ENCODE peak calls at places on chromosomes 7 and 10, in six cellular contexts. Q is A549, J is NB4, O is endothelial cell of umbilical vein, B is GM12878, V is K562. Y is an unnamed sample.

GRCh38 chr7:158388072-158388471 is 199.6 kb downstream of the PTPRN2 start:
- DNase-seq in J (no peak), O (no peak), B (no peak), Q (no peak), V (no peak), Y (no peak)

GRCh38 chr7:73822319-73823173 is 8.2 kb upstream of the CLDN4 start:
- DNase-seq in B (no peak), V (peak), O (no peak), J (no peak), Q (peak), Y (peak)

GRCh38 chr7:152074673-152075072 is 49.2 kb downstream of the GALNT11 start:
- DNase-seq in J (no peak), Q (no peak), B (no peak), O (no peak), V (no peak), Y (peak)

GRCh38 chr7:4830176-4830575 is 31.7 kb downstream of the PAPOLB start:
- DNase-seq in Q (peak), J (peak), O (peak), B (peak), V (peak), Y (peak)

GRCh38 chr10:93123766-93124165 is 50.1 kb downstream of the CYP26A1 start:
- DNase-seq in Q (no peak), V (no peak), J (no peak), O (no peak), B (no peak), Y (no peak)

GRCh38 chr10:34861293-34862004 is 46.4 kb upstream of the PARD3 start:
- DNase-seq in B (no peak), V (no peak), J (peak), O (no peak), Q (peak), Y (peak)

GRCh38 chr7:100972002-100972347 is 2.6 kb downstream of the MUC12 start:
- DNase-seq in V (no peak), O (no peak), J (no peak), Q (no peak), B (no peak), Y (no peak)

GRCh38 chr7:24227068-24227467 is 56.9 kb upstream of the NPY start:
- DNase-seq in Q (no peak), J (no peak), B (peak), V (no peak), O (no peak), Y (no peak)

GRCh38 chr7:42065942-42066341 is 171.1 kb downstream of the GLI3 start:
- DNase-seq in J (no peak), O (no peak), Q (no peak), V (no peak), B (no peak), Y (no peak)

GRCh38 chr7:26880852-26881251 is 16.5 kb upstream of the SKAP2 start:
- DNase-seq in V (no peak), Q (no peak), B (no peak), O (no peak), J (no peak), Y (no peak)

GRCh38 chr7:2805213-2806003 is 38.7 kb downstream of the GNA12 start:
- DNase-seq in V (peak), O (no peak), J (no peak), B (no peak), Q (no peak), Y (peak)

GRCh38 chr10:69657866-69658265 is 27.8 kb downstream of the FAM241B start:
- DNase-seq in J (no peak), O (no peak), V (no peak), B (no peak), Q (no peak), Y (no peak)

GRCh38 chr7:98203261-98203963 is 7.8 kb upstream of the BHLHA15 start:
- DNase-seq in J (no peak), O (no peak), V (no peak), Q (no peak), B (no peak), Y (no peak)

GRCh38 chr7:55569797-55570196 is 2.5 kb downstream of the VOPP1 start:
- DNase-seq in B (no peak), O (no peak), J (no peak), V (no peak), Q (no peak), Y (no peak)

GRCh38 chr10:70743879-70744278 is 41.3 kb downstream of the TBATA start:
- DNase-seq in J (no peak), B (no peak), V (peak), Q (no peak), O (no peak), Y (no peak)

GRCh38 chr10:98382691-98383101 is 32.3 kb downstream of the PYROXD2 start:
- DNase-seq in O (no peak), Q (no peak), J (no peak), B (no peak), V (no peak), Y (no peak)

GRCh38 chr10:116238036-116238435 is 35.0 kb downstream of the GFRA1 start:
- DNase-seq in O (no peak), J (no peak), B (no peak), V (no peak), Q (no peak), Y (no peak)

GRCh38 chr10:68047088-68047487 is 28.0 kb downstream of the HERC4 start:
- DNase-seq in J (no peak), B (no peak), V (no peak), O (no peak), Q (no peak), Y (no peak)

GRCh38 chr7:19376591-19376990 is 231.4 kb upstream of the FERD3L start:
- DNase-seq in Q (no peak), O (no peak), V (no peak), J (peak), B (no peak), Y (no peak)

GRCh38 chr10:47047577-47048532 is 136.6 kb downstream of the PTPN20 start:
- DNase-seq in O (peak), B (no peak), V (peak), J (peak), Q (peak), Y (peak)

GRCh38 chr7:30159698-30160143 is 24.9 kb downstream of the MTURN start:
- DNase-seq in B (no peak), O (no peak), J (peak), Q (peak), V (peak), Y (peak)

GRCh38 chr10:20181408-20181807 is 365.2 kb downstream of the PLXDC2 start:
- DNase-seq in J (no peak), O (no peak), B (no peak), V (no peak), Q (no peak), Y (no peak)

GRCh38 chr7:141231018-141231792 is 157.3 kb downstream of the TMEM178B start:
- DNase-seq in Q (peak), O (no peak), B (no peak), V (peak), J (peak), Y (peak)

GRCh38 chr10:1577371-1577770 is 160.0 kb downstream of the ADARB2 start:
- DNase-seq in Q (no peak), J (no peak), V (no peak), B (no peak), O (no peak), Y (no peak)

GRCh38 chr10:74078037-74078436 is 72.6 kb downstream of the AP3M1 start:
- DNase-seq in Q (peak), B (peak), V (no peak), J (peak), O (peak), Y (no peak)

GRCh38 chr7:107995184-107996071 is 7.5 kb downstream of the LAMB1 start:
- DNase-seq in V (peak), J (no peak), O (peak), Q (peak), B (no peak), Y (peak)

GRCh38 chr7:19390795-19391194 is 245.6 kb upstream of the FERD3L start:
- DNase-seq in B (no peak), V (no peak), O (no peak), J (no peak), Q (no peak), Y (no peak)

GRCh38 chr10:120429395-120429794 is 27.6 kb upstream of the PLPP4 start:
- DNase-seq in B (no peak), O (no peak), J (no peak), Q (no peak), V (no peak), Y (no peak)

GRCh38 chr10:88693392-88694020 is 12.5 kb upstream of the LIPK start:
- DNase-seq in Q (peak), J (no peak), O (peak), B (no peak), V (no peak), Y (no peak)

GRCh38 chr7:143296686-143297085 is 8.5 kb downstream of the CASP2 start:
- DNase-seq in V (no peak), Q (no peak), J (no peak), O (peak), B (no peak), Y (no peak)

GRCh38 chr7:103524042-103524907 is 78.3 kb upstream of the SLC26A5 start:
- DNase-seq in J (peak), V (peak), B (no peak), O (peak), Q (peak), Y (peak)

GRCh38 chr7:116328161-116328560 is 117.8 kb downstream of the TES start:
- DNase-seq in O (no peak), J (no peak), Q (no peak), B (no peak), V (no peak), Y (no peak)

GRCh38 chr10:76550806-76551205 is 1086.8 kb downstream of the KCNMA1 start:
- DNase-seq in V (no peak), Q (no peak), O (no peak), B (no peak), J (no peak), Y (no peak)

GRCh38 chr7:75740846-75741497 is 2.2 kb upstream of the HIP1 start:
- DNase-seq in J (peak), Q (peak), V (peak), B (peak), O (no peak), Y (peak)

GRCh38 chr7:134034652-134035051 is 92.5 kb upstream of the LRGUK start:
- DNase-seq in B (no peak), Q (peak), V (no peak), J (no peak), O (no peak), Y (peak)

GRCh38 chr7:25289522-25289921 is 61.2 kb upstream of the NPVF start:
- DNase-seq in V (no peak), J (no peak), B (no peak), O (no peak), Q (no peak), Y (no peak)

GRCh38 chr7:155711081-155711480 is 66.6 kb downstream of the RBM33 start:
- DNase-seq in J (no peak), Q (no peak), V (no peak), B (no peak), O (no peak), Y (no peak)
- TF ChIP-seq MYC in J (no peak), Q (no peak), V (no peak), B (no peak), O (no peak), Y (no peak)

GRCh38 chr10:102410427-102411073 is 8.0 kb downstream of the PSD start:
- DNase-seq in Q (no peak), O (no peak), V (no peak), B (no peak), J (no peak), Y (no peak)
- TF ChIP-seq MYC in Q (no peak), O (no peak), V (no peak), B (no peak), J (no peak), Y (no peak)

GRCh38 chr7:16242920-16243319 is 178.4 kb downstream of the CRPPA start:
- DNase-seq in O (no peak), V (no peak), Q (no peak), B (no peak), J (no peak), Y (no peak)

GRCh38 chr7:16244469-16244868 is 176.9 kb downstream of the CRPPA start:
- DNase-seq in Q (no peak), O (no peak), J (no peak), B (no peak), V (no peak), Y (no peak)

GRCh38 chr7:16235152-16235526 is 186.2 kb downstream of the CRPPA start:
- DNase-seq in Q (no peak), B (no peak), J (no peak), V (no peak), O (no peak), Y (no peak)

GRCh38 chr7:16235743-16236142 is 185.6 kb downstream of the CRPPA start:
- DNase-seq in O (no peak), V (no peak), Q (no peak), J (no peak), B (no peak), Y (no peak)

DNA sequence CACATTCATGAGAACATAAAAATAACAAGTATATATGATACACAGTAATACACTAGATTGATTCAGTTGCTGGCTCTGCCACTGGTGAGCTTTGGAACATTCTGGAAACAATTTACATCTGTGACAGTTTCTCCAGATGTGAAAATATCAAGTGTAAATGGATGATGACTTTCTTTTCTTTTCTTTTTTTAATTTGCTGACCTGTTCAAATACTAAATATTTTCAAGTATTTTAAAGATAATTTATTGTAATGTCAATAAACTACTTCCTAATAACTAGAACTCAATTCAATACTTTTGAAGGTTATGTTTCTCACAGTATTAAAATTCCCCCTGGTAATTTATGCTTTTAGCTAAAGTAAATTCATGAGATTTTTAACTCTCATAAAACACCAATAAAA is 180.3 kb downstream of the CRPPA start:
- DNase-seq in J (no peak), O (no peak), B (no peak), Q (no peak), V (no peak), Y (no peak)
- TF ChIP-seq MYC in J (no peak), O (no peak), B (no peak), Q (no peak), V (no peak), Y (no peak)

DNA sequence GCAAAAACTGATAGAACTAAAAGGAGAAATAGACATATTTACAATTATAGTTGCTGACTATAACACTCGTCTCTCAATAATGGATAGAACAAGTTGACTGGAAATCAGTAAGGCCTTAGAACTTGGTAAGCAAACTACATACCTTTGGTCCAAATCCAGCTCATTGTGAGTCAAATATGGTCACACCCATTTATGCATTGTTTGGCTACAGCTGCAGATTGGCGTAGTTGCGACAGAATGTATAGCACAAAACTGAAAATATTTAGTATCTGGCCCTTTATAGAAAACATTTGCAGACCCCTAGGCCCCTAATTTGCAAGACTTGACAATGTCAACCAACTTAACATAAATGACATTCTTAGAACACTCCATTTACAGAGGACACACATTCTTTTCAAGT is 103.6 kb upstream of the EGR2 start:
- DNase-seq in J (no peak), O (no peak), Q (no peak), V (no peak), B (no peak), Y (no peak)
- TF ChIP-seq MYC in J (no peak), O (no peak), Q (no peak), V (no peak), B (no peak), Y (no peak)

DNA sequence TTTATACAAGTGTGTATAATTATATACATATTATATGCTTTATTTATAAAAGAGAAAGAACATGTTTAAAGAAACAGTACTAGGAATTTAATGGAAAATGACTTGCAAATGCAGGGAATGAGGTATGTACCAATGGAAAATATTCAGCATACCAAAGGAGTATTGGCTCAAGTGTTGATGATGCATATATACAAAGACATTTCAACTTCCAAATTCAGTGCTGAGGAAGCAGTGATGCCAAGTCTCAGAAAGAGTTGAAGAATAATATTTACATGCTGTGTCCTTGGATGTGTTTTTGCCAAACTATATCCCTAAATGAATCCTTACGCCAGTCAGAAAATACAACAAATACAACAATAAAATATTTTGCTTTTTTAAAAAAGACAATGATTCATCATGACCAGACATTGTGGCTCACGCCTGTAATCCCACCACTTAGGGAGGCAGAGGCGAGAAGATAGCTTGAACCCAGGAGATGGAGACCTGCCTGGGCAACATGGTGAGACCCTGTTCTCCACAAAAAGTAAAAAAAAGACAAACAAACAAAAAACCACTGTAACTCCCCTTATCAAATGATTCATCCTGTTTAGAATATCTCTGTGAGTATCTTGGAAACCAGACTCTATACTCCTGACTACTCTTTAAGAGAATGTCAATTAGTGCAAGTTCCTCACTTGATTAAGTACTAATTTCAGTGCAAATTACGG is 157.2 kb downstream of the CHRM2 start:
- DNase-seq in Q (no peak), O (no peak), J (no peak), B (no peak), V (no peak), Y (no peak)
- TF ChIP-seq MYC in Q (no peak), O (no peak), J (no peak), B (no peak), V (no peak), Y (no peak)

GRCh38 chr10:78894089-78894840 is 174.5 kb upstream of the ZMIZ1 start:
- DNase-seq in V (no peak), B (no peak), O (no peak), Q (no peak), J (no peak), Y (no peak)
- TF ChIP-seq MYC in V (no peak), B (no peak), O (no peak), Q (no peak), J (no peak), Y (no peak)

DNA sequence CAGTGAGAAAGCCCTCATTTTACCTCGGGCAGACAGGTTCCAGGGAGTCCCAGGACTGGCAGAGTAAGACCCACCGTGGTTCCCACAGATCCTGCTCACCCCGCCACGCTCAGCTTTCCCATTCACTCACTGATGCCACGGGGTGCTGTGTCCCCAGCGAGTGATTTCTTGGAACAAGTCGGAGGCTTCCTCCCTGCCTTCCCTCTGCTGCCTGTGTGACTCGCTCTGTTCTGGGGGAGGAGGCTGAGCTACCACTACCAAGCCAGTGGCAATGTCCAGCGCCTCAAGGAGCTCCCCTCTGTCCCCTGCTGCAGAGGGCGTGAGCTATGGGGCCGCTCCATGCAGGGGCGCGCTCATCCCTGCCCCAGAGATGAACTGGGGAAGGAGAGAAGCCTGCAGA is 12.6 kb downstream of the IL15RA start:
- DNase-seq in O (no peak), Q (no peak), V (no peak), J (no peak), B (no peak), Y (no peak)
- TF ChIP-seq MYC in O (no peak), Q (no peak), V (no peak), J (no peak), B (no peak), Y (no peak)

GRCh38 chr10:111968624-111969023 is 214.9 kb downstream of the GPAM start:
- DNase-seq in B (no peak), Q (no peak), V (no peak), O (no peak), J (peak), Y (no peak)
- TF ChIP-seq MYC in B (no peak), Q (no peak), V (no peak), O (no peak), J (no peak), Y (no peak)

Y was measured in HepG2.